ENCODE peak calls at places on chromosomes 4 and X, in seven cellular contexts. One of them, this sample, is unnamed.

GRCh38 chr4:89254847-89255246 is 52.8 kb downstream of the GPRIN3 start:
- DNase-seq in activated CD8-positive, alpha-beta T cell treated with anti-CD3 and anti-CD28 coated beads, Interleukin-2, amount 10 ng/mL, durations not matched to agents 7 days and 5 days: peak
- DNase-seq in NCI-H1436: no peak
- DNase-seq in endothelial cell: peak
- DNase-seq in naive B cell: peak
- DNase-seq in AG09319: no peak
- DNase-seq in neural crest cell: peak
- DNase-seq in this sample: peak

GRCh38 chrX:119292445-119292844 is 56.4 kb downstream of the PGRMC1 start:
- DNase-seq in activated CD8-positive, alpha-beta T cell treated with anti-CD3 and anti-CD28 coated beads, Interleukin-2, amount 10 ng/mL, durations not matched to agents 7 days and 5 days: no peak
- DNase-seq in NCI-H1436: no peak
- DNase-seq in endothelial cell: no peak
- DNase-seq in naive B cell: no peak
- DNase-seq in AG09319: no peak
- DNase-seq in neural crest cell: no peak
- DNase-seq in this sample: no peak

GRCh38 chr4:3201718-3202702 is 46.9 kb upstream of the MSANTD1 start:
- DNase-seq in activated CD8-positive, alpha-beta T cell treated with anti-CD3 and anti-CD28 coated beads, Interleukin-2, amount 10 ng/mL, durations not matched to agents 7 days and 5 days: peak
- DNase-seq in NCI-H1436: no peak
- DNase-seq in endothelial cell: no peak
- DNase-seq in naive B cell: peak
- DNase-seq in AG09319: no peak
- DNase-seq in neural crest cell: no peak
- DNase-seq in this sample: peak

GRCh38 chr4:184596617-184597185 is 52.5 kb downstream of the CASP3 start:
- DNase-seq in activated CD8-positive, alpha-beta T cell treated with anti-CD3 and anti-CD28 coated beads, Interleukin-2, amount 10 ng/mL, durations not matched to agents 7 days and 5 days: no peak
- DNase-seq in NCI-H1436: no peak
- DNase-seq in endothelial cell: no peak
- DNase-seq in naive B cell: no peak
- DNase-seq in AG09319: no peak
- DNase-seq in neural crest cell: no peak
- DNase-seq in this sample: no peak

GRCh38 chrX:115360220-115360781 is 70.8 kb downstream of the LUZP4 start:
- DNase-seq in activated CD8-positive, alpha-beta T cell treated with anti-CD3 and anti-CD28 coated beads, Interleukin-2, amount 10 ng/mL, durations not matched to agents 7 days and 5 days: no peak
- DNase-seq in NCI-H1436: no peak
- DNase-seq in endothelial cell: no peak
- DNase-seq in naive B cell: no peak
- DNase-seq in AG09319: no peak
- DNase-seq in neural crest cell: no peak
- DNase-seq in this sample: no peak

GRCh38 chr4:187204389-187204920 is 480.8 kb upstream of the FAT1 start:
- DNase-seq in activated CD8-positive, alpha-beta T cell treated with anti-CD3 and anti-CD28 coated beads, Interleukin-2, amount 10 ng/mL, durations not matched to agents 7 days and 5 days: no peak
- DNase-seq in NCI-H1436: no peak
- DNase-seq in endothelial cell: no peak
- DNase-seq in naive B cell: no peak
- DNase-seq in AG09319: no peak
- DNase-seq in neural crest cell: peak
- DNase-seq in this sample: no peak

GRCh38 chrX:27555514-27555913 is 34.6 kb upstream of the DCAF8L2 start:
- DNase-seq in activated CD8-positive, alpha-beta T cell treated with anti-CD3 and anti-CD28 coated beads, Interleukin-2, amount 10 ng/mL, durations not matched to agents 7 days and 5 days: no peak
- DNase-seq in NCI-H1436: no peak
- DNase-seq in endothelial cell: no peak
- DNase-seq in naive B cell: no peak
- DNase-seq in AG09319: no peak
- DNase-seq in neural crest cell: no peak
- DNase-seq in this sample: peak

GRCh38 chrX:121106484-121107235 is 59.2 kb downstream of the GLUD2 start:
- DNase-seq in activated CD8-positive, alpha-beta T cell treated with anti-CD3 and anti-CD28 coated beads, Interleukin-2, amount 10 ng/mL, durations not matched to agents 7 days and 5 days: no peak
- DNase-seq in NCI-H1436: no peak
- DNase-seq in endothelial cell: no peak
- DNase-seq in naive B cell: no peak
- DNase-seq in AG09319: no peak
- DNase-seq in neural crest cell: no peak
- DNase-seq in this sample: no peak

GRCh38 chrX:121259170-121259569 is 211.8 kb downstream of the GLUD2 start:
- DNase-seq in activated CD8-positive, alpha-beta T cell treated with anti-CD3 and anti-CD28 coated beads, Interleukin-2, amount 10 ng/mL, durations not matched to agents 7 days and 5 days: no peak
- DNase-seq in NCI-H1436: no peak
- DNase-seq in endothelial cell: no peak
- DNase-seq in naive B cell: no peak
- DNase-seq in AG09319: no peak
- DNase-seq in neural crest cell: no peak
- DNase-seq in this sample: no peak

GRCh38 chr4:182089326-182089725 is 153.9 kb upstream of the TENM3 start:
- DNase-seq in activated CD8-positive, alpha-beta T cell treated with anti-CD3 and anti-CD28 coated beads, Interleukin-2, amount 10 ng/mL, durations not matched to agents 7 days and 5 days: no peak
- DNase-seq in NCI-H1436: no peak
- DNase-seq in endothelial cell: peak
- DNase-seq in naive B cell: no peak
- DNase-seq in AG09319: no peak
- DNase-seq in neural crest cell: no peak
- DNase-seq in this sample: no peak

GRCh38 chr4:185582651-185583400 is 47.5 kb upstream of the PDLIM3 start:
- DNase-seq in activated CD8-positive, alpha-beta T cell treated with anti-CD3 and anti-CD28 coated beads, Interleukin-2, amount 10 ng/mL, durations not matched to agents 7 days and 5 days: no peak
- DNase-seq in NCI-H1436: no peak
- DNase-seq in endothelial cell: no peak
- DNase-seq in naive B cell: no peak
- DNase-seq in AG09319: no peak
- DNase-seq in neural crest cell: no peak
- DNase-seq in this sample: no peak

GRCh38 chrX:147920161-147920666 is 8.5 kb downstream of the FMR1 start:
- DNase-seq in activated CD8-positive, alpha-beta T cell treated with anti-CD3 and anti-CD28 coated beads, Interleukin-2, amount 10 ng/mL, durations not matched to agents 7 days and 5 days: no peak
- DNase-seq in NCI-H1436: no peak
- DNase-seq in endothelial cell: no peak
- DNase-seq in naive B cell: no peak
- DNase-seq in AG09319: no peak
- DNase-seq in neural crest cell: no peak
- DNase-seq in this sample: no peak

GRCh38 chrX:94492541-94492940 is 818.5 kb downstream of the FAM133A start:
- DNase-seq in activated CD8-positive, alpha-beta T cell treated with anti-CD3 and anti-CD28 coated beads, Interleukin-2, amount 10 ng/mL, durations not matched to agents 7 days and 5 days: no peak
- DNase-seq in NCI-H1436: no peak
- DNase-seq in endothelial cell: no peak
- DNase-seq in naive B cell: no peak
- DNase-seq in AG09319: no peak
- DNase-seq in neural crest cell: no peak
- DNase-seq in this sample: no peak

GRCh38 chr4:85953651-85954018 is 406.2 kb downstream of the MAPK10 start:
- DNase-seq in activated CD8-positive, alpha-beta T cell treated with anti-CD3 and anti-CD28 coated beads, Interleukin-2, amount 10 ng/mL, durations not matched to agents 7 days and 5 days: no peak
- DNase-seq in NCI-H1436: no peak
- DNase-seq in endothelial cell: no peak
- DNase-seq in naive B cell: no peak
- DNase-seq in AG09319: no peak
- DNase-seq in neural crest cell: no peak
- DNase-seq in this sample: no peak

GRCh38 chr4:1299301-1299860 is 9.7 kb downstream of the MAEA start:
- DNase-seq in activated CD8-positive, alpha-beta T cell treated with anti-CD3 and anti-CD28 coated beads, Interleukin-2, amount 10 ng/mL, durations not matched to agents 7 days and 5 days: no peak
- DNase-seq in NCI-H1436: no peak
- DNase-seq in endothelial cell: no peak
- DNase-seq in naive B cell: no peak
- DNase-seq in AG09319: no peak
- DNase-seq in neural crest cell: no peak
- DNase-seq in this sample: no peak

GRCh38 chr4:7189475-7190277 is 2.7 kb upstream of the SORCS2 start:
- DNase-seq in activated CD8-positive, alpha-beta T cell treated with anti-CD3 and anti-CD28 coated beads, Interleukin-2, amount 10 ng/mL, durations not matched to agents 7 days and 5 days: no peak
- DNase-seq in NCI-H1436: no peak
- DNase-seq in endothelial cell: no peak
- DNase-seq in naive B cell: no peak
- DNase-seq in AG09319: no peak
- DNase-seq in neural crest cell: no peak
- DNase-seq in this sample: peak

GRCh38 chrX:110402091-110402854 is 43.6 kb downstream of the RTL9 start:
- DNase-seq in activated CD8-positive, alpha-beta T cell treated with anti-CD3 and anti-CD28 coated beads, Interleukin-2, amount 10 ng/mL, durations not matched to agents 7 days and 5 days: no peak
- DNase-seq in NCI-H1436: no peak
- DNase-seq in endothelial cell: no peak
- DNase-seq in naive B cell: no peak
- DNase-seq in AG09319: no peak
- DNase-seq in neural crest cell: no peak
- DNase-seq in this sample: no peak

GRCh38 chrX:48897157-48897620 is 379 bp downstream of the TIMM17B start:
- DNase-seq in activated CD8-positive, alpha-beta T cell treated with anti-CD3 and anti-CD28 coated beads, Interleukin-2, amount 10 ng/mL, durations not matched to agents 7 days and 5 days: peak
- DNase-seq in NCI-H1436: peak
- DNase-seq in endothelial cell: peak
- DNase-seq in naive B cell: peak
- DNase-seq in AG09319: no peak
- DNase-seq in neural crest cell: peak
- DNase-seq in this sample: peak

GRCh38 chr4:59553063-59553738 is 1646.9 kb upstream of the ADGRL3 start:
- DNase-seq in activated CD8-positive, alpha-beta T cell treated with anti-CD3 and anti-CD28 coated beads, Interleukin-2, amount 10 ng/mL, durations not matched to agents 7 days and 5 days: no peak
- DNase-seq in NCI-H1436: no peak
- DNase-seq in endothelial cell: no peak
- DNase-seq in naive B cell: no peak
- DNase-seq in AG09319: no peak
- DNase-seq in neural crest cell: no peak
- DNase-seq in this sample: peak

GRCh38 chr4:140222175-140222574 is 68.2 kb upstream of the MAML3 start:
- DNase-seq in activated CD8-positive, alpha-beta T cell treated with anti-CD3 and anti-CD28 coated beads, Interleukin-2, amount 10 ng/mL, durations not matched to agents 7 days and 5 days: no peak
- DNase-seq in NCI-H1436: no peak
- DNase-seq in endothelial cell: no peak
- DNase-seq in naive B cell: no peak
- DNase-seq in AG09319: no peak
- DNase-seq in neural crest cell: no peak
- DNase-seq in this sample: no peak

GRCh38 chr4:1868912-1869311 is 2.3 kb upstream of the NSD2 start:
- DNase-seq in activated CD8-positive, alpha-beta T cell treated with anti-CD3 and anti-CD28 coated beads, Interleukin-2, amount 10 ng/mL, durations not matched to agents 7 days and 5 days: no peak
- DNase-seq in NCI-H1436: no peak
- DNase-seq in endothelial cell: no peak
- DNase-seq in naive B cell: no peak
- DNase-seq in AG09319: no peak
- DNase-seq in neural crest cell: no peak
- DNase-seq in this sample: no peak

GRCh38 chrX:50100188-50100587 is 100.6 kb downstream of the AKAP4 start:
- DNase-seq in activated CD8-positive, alpha-beta T cell treated with anti-CD3 and anti-CD28 coated beads, Interleukin-2, amount 10 ng/mL, durations not matched to agents 7 days and 5 days: no peak
- DNase-seq in NCI-H1436: no peak
- DNase-seq in endothelial cell: peak
- DNase-seq in naive B cell: no peak
- DNase-seq in AG09319: no peak
- DNase-seq in neural crest cell: no peak
- DNase-seq in this sample: peak

GRCh38 chr4:17055788-17056187 is 157.3 kb upstream of the LDB2 start:
- DNase-seq in activated CD8-positive, alpha-beta T cell treated with anti-CD3 and anti-CD28 coated beads, Interleukin-2, amount 10 ng/mL, durations not matched to agents 7 days and 5 days: no peak
- DNase-seq in NCI-H1436: no peak
- DNase-seq in endothelial cell: no peak
- DNase-seq in naive B cell: no peak
- DNase-seq in AG09319: peak
- DNase-seq in neural crest cell: no peak
- DNase-seq in this sample: no peak

GRCh38 chr4:154186035-154186434 is 305.6 kb downstream of the DCHS2 start:
- DNase-seq in activated CD8-positive, alpha-beta T cell treated with anti-CD3 and anti-CD28 coated beads, Interleukin-2, amount 10 ng/mL, durations not matched to agents 7 days and 5 days: no peak
- DNase-seq in NCI-H1436: no peak
- DNase-seq in endothelial cell: no peak
- DNase-seq in naive B cell: no peak
- DNase-seq in AG09319: no peak
- DNase-seq in neural crest cell: no peak
- DNase-seq in this sample: no peak

GRCh38 chrX:132365490-132365889 is 123.3 kb downstream of the MBNL3 start:
- DNase-seq in activated CD8-positive, alpha-beta T cell treated with anti-CD3 and anti-CD28 coated beads, Interleukin-2, amount 10 ng/mL, durations not matched to agents 7 days and 5 days: no peak
- DNase-seq in NCI-H1436: no peak
- DNase-seq in endothelial cell: no peak
- DNase-seq in naive B cell: no peak
- DNase-seq in AG09319: no peak
- DNase-seq in neural crest cell: no peak
- DNase-seq in this sample: no peak

GRCh38 chr4:184364100-184364921 is 110.0 kb downstream of the IRF2 start:
- DNase-seq in activated CD8-positive, alpha-beta T cell treated with anti-CD3 and anti-CD28 coated beads, Interleukin-2, amount 10 ng/mL, durations not matched to agents 7 days and 5 days: no peak
- DNase-seq in NCI-H1436: no peak
- DNase-seq in endothelial cell: no peak
- DNase-seq in naive B cell: no peak
- DNase-seq in AG09319: no peak
- DNase-seq in neural crest cell: no peak
- DNase-seq in this sample: peak

GRCh38 chr4:16707874-16708273 is 190.6 kb downstream of the LDB2 start:
- DNase-seq in activated CD8-positive, alpha-beta T cell treated with anti-CD3 and anti-CD28 coated beads, Interleukin-2, amount 10 ng/mL, durations not matched to agents 7 days and 5 days: no peak
- DNase-seq in NCI-H1436: no peak
- DNase-seq in endothelial cell: no peak
- DNase-seq in naive B cell: no peak
- DNase-seq in AG09319: no peak
- DNase-seq in neural crest cell: no peak
- DNase-seq in this sample: no peak

GRCh38 chrX:5595570-5595969 is 633.1 kb downstream of the NLGN4X start:
- DNase-seq in activated CD8-positive, alpha-beta T cell treated with anti-CD3 and anti-CD28 coated beads, Interleukin-2, amount 10 ng/mL, durations not matched to agents 7 days and 5 days: no peak
- DNase-seq in NCI-H1436: no peak
- DNase-seq in endothelial cell: no peak
- DNase-seq in naive B cell: no peak
- DNase-seq in AG09319: no peak
- DNase-seq in neural crest cell: no peak
- DNase-seq in this sample: no peak

GRCh38 chr4:5757536-5757935 is 46.5 kb downstream of the EVC start:
- DNase-seq in activated CD8-positive, alpha-beta T cell treated with anti-CD3 and anti-CD28 coated beads, Interleukin-2, amount 10 ng/mL, durations not matched to agents 7 days and 5 days: no peak
- DNase-seq in NCI-H1436: no peak
- DNase-seq in endothelial cell: no peak
- DNase-seq in naive B cell: no peak
- DNase-seq in AG09319: no peak
- DNase-seq in neural crest cell: no peak
- DNase-seq in this sample: no peak

GRCh38 chr4:7658297-7659204 is 223.8 kb upstream of the PSAPL1 start:
- DNase-seq in activated CD8-positive, alpha-beta T cell treated with anti-CD3 and anti-CD28 coated beads, Interleukin-2, amount 10 ng/mL, durations not matched to agents 7 days and 5 days: no peak
- DNase-seq in NCI-H1436: no peak
- DNase-seq in endothelial cell: no peak
- DNase-seq in naive B cell: no peak
- DNase-seq in AG09319: no peak
- DNase-seq in neural crest cell: no peak
- DNase-seq in this sample: no peak

GRCh38 chr4:153060191-153060590 is 124.1 kb downstream of the FHDC1 start:
- DNase-seq in activated CD8-positive, alpha-beta T cell treated with anti-CD3 and anti-CD28 coated beads, Interleukin-2, amount 10 ng/mL, durations not matched to agents 7 days and 5 days: no peak
- DNase-seq in NCI-H1436: no peak
- DNase-seq in endothelial cell: no peak
- DNase-seq in naive B cell: no peak
- DNase-seq in AG09319: no peak
- DNase-seq in neural crest cell: no peak
- DNase-seq in this sample: no peak

GRCh38 chrX:25873196-25873595 is 264.9 kb upstream of the MAGEB18 start:
- DNase-seq in activated CD8-positive, alpha-beta T cell treated with anti-CD3 and anti-CD28 coated beads, Interleukin-2, amount 10 ng/mL, durations not matched to agents 7 days and 5 days: no peak
- DNase-seq in NCI-H1436: no peak
- DNase-seq in endothelial cell: no peak
- DNase-seq in naive B cell: no peak
- DNase-seq in AG09319: no peak
- DNase-seq in neural crest cell: no peak
- DNase-seq in this sample: no peak

GRCh38 chr4:8207314-8207713 is 8.2 kb downstream of the SH3TC1 start:
- DNase-seq in activated CD8-positive, alpha-beta T cell treated with anti-CD3 and anti-CD28 coated beads, Interleukin-2, amount 10 ng/mL, durations not matched to agents 7 days and 5 days: no peak
- DNase-seq in NCI-H1436: no peak
- DNase-seq in endothelial cell: no peak
- DNase-seq in naive B cell: no peak
- DNase-seq in AG09319: no peak
- DNase-seq in neural crest cell: no peak
- DNase-seq in this sample: no peak

GRCh38 chr4:15233626-15234025 is 194.2 kb upstream of the C1QTNF7 start:
- DNase-seq in activated CD8-positive, alpha-beta T cell treated with anti-CD3 and anti-CD28 coated beads, Interleukin-2, amount 10 ng/mL, durations not matched to agents 7 days and 5 days: peak
- DNase-seq in NCI-H1436: no peak
- DNase-seq in endothelial cell: no peak
- DNase-seq in naive B cell: no peak
- DNase-seq in AG09319: no peak
- DNase-seq in neural crest cell: no peak
- DNase-seq in this sample: no peak

GRCh38 chrX:53594354-53594753 is 92.2 kb downstream of the HUWE1 start:
- DNase-seq in activated CD8-positive, alpha-beta T cell treated with anti-CD3 and anti-CD28 coated beads, Interleukin-2, amount 10 ng/mL, durations not matched to agents 7 days and 5 days: no peak
- DNase-seq in NCI-H1436: no peak
- DNase-seq in endothelial cell: no peak
- DNase-seq in naive B cell: no peak
- DNase-seq in AG09319: no peak
- DNase-seq in neural crest cell: no peak
- DNase-seq in this sample: no peak

GRCh38 chrX:39652336-39652735 is 445.4 kb downstream of the BCOR start:
- DNase-seq in activated CD8-positive, alpha-beta T cell treated with anti-CD3 and anti-CD28 coated beads, Interleukin-2, amount 10 ng/mL, durations not matched to agents 7 days and 5 days: peak
- DNase-seq in NCI-H1436: no peak
- DNase-seq in endothelial cell: peak
- DNase-seq in naive B cell: peak
- DNase-seq in AG09319: no peak
- DNase-seq in neural crest cell: no peak
- DNase-seq in this sample: peak

GRCh38 chrX:129035180-129035579 is 488.1 kb downstream of the SMARCA1 start:
- DNase-seq in activated CD8-positive, alpha-beta T cell treated with anti-CD3 and anti-CD28 coated beads, Interleukin-2, amount 10 ng/mL, durations not matched to agents 7 days and 5 days: no peak
- DNase-seq in NCI-H1436: no peak
- DNase-seq in endothelial cell: no peak
- DNase-seq in naive B cell: no peak
- DNase-seq in AG09319: no peak
- DNase-seq in neural crest cell: no peak
- DNase-seq in this sample: no peak